ENCODE peak calls at places on chromosomes 12 and 14, in five cellular contexts. Q is astrocyte of the hippocampus, M is NT2/D1, K is HFFc6, R is hepatic stellate cell. P is an unnamed sample.

GRCh38 chr14:21428930-21429329 is 27.0 kb downstream of the CHD8 start:
- DNase-seq in R (no peak), M (no peak), K (no peak), Q (peak), P (no peak)

GRCh38 chr12:107759410-107759809 is 1.5 kb downstream of the PRDM4 start:
- DNase-seq in M (no peak), K (peak), Q (peak), R (peak), P (peak)

GRCh38 chr12:43806737-43807072 is 588 bp upstream of the TWF1 start:
- DNase-seq in Q (no peak), R (peak), M (no peak), K (no peak), P (no peak)

GRCh38 chr14:54450535-54450934 is 9.4 kb upstream of the CNIH1 start:
- DNase-seq in Q (no peak), M (no peak), R (no peak), K (peak), P (no peak)

GRCh38 chr12:93741741-93742085 is 64.5 kb downstream of the CRADD start:
- DNase-seq in K (no peak), M (no peak), R (no peak), Q (no peak), P (no peak)

GRCh38 chr12:106211973-106212372 is 35.8 kb downstream of the CKAP4 start:
- DNase-seq in R (no peak), K (no peak), Q (no peak), M (no peak), P (no peak)

GRCh38 chr12:49201595-49202295 is 12.9 kb upstream of the TUBA1A start:
- DNase-seq in K (peak), M (no peak), R (peak), Q (peak), P (peak)

GRCh38 chr12:30026621-30027234 is 243.0 kb upstream of the TMTC1 start:
- DNase-seq in K (peak), M (no peak), Q (peak), R (peak), P (no peak)

GRCh38 chr12:52242442-52243263 is 9.6 kb downstream of the KRT7 start:
- DNase-seq in M (no peak), Q (no peak), R (no peak), K (no peak), P (no peak)

GRCh38 chr12:20495997-20496396 is 127.7 kb downstream of the PDE3A start:
- DNase-seq in K (no peak), Q (no peak), R (no peak), M (no peak), P (no peak)

GRCh38 chr14:95470942-95471499 is 45.4 kb downstream of the SYNE3 start:
- DNase-seq in Q (no peak), M (no peak), K (no peak), R (no peak), P (no peak)

GRCh38 chr14:34718750-34719304 is 4.4 kb upstream of the CFL2 start:
- DNase-seq in R (peak), K (peak), Q (peak), M (no peak), P (no peak)

GRCh38 chr12:68530965-68531364 is 79.7 kb upstream of the RAP1B start:
- DNase-seq in R (peak), Q (peak), M (no peak), K (peak), P (no peak)

P was measured in HAP-1.